ENCODE peak calls at places on chromosomes 2 and 18, in eight cellular contexts. E, P, S, Z, O, V, Q and H are unnamed samples.

GRCh38 chr2:112749755-112750559 is 14.5 kb downstream of the CKAP2L start:
- DNase-seq in Z (peak), S (peak), Q (peak), E (peak), V (peak), P (no peak), O (peak), H (peak)

GRCh38 chr2:198054299-198054698 is 249.9 kb downstream of the PLCL1 start:
- DNase-seq in O (no peak), S (peak), Z (peak), P (no peak), E (no peak), V (no peak), Q (no peak), H (no peak)

GRCh38 chr2:180061085-180061484 is 54.0 kb upstream of the CWC22 start:
- DNase-seq in P (no peak), V (no peak), O (no peak), Q (peak), S (no peak), Z (no peak), E (no peak), H (no peak)

GRCh38 chr2:236092714-236093113 is 75.5 kb downstream of the GBX2 start:
- DNase-seq in Q (no peak), O (no peak), E (no peak), P (no peak), V (no peak), Z (no peak), S (no peak), H (no peak)

GRCh38 chr2:105903051-105903674 is 158.5 kb downstream of the NCK2 start:
- DNase-seq in V (no peak), E (no peak), S (no peak), O (no peak), Q (no peak), Z (no peak), P (no peak), H (no peak)

GRCh38 chr18:46067431-46068007 is 4.5 kb downstream of the PSTPIP2 start:
- DNase-seq in P (no peak), O (no peak), E (no peak), S (no peak), Q (no peak), V (no peak), Z (peak), H (peak)

GRCh38 chr2:105919191-105919811 is 174.6 kb downstream of the NCK2 start:
- DNase-seq in E (no peak), Q (no peak), V (no peak), O (no peak), P (no peak), Z (no peak), S (no peak), H (peak)

GRCh38 chr2:3468296-3468988 is 50.9 kb downstream of the ADI1 start:
- DNase-seq in Q (no peak), S (no peak), O (no peak), V (no peak), Z (no peak), E (no peak), P (no peak), H (no peak)

GRCh38 chr2:25090801-25091200 is 48.9 kb downstream of the EFR3B start:
- DNase-seq in S (no peak), Q (no peak), E (no peak), V (no peak), Z (no peak), P (no peak), O (no peak), H (no peak)

GRCh38 chr2:207867905-207868304 is 98.2 kb upstream of the FZD5 start:
- DNase-seq in E (no peak), Q (no peak), P (no peak), V (no peak), O (no peak), S (no peak), Z (no peak), H (no peak)

GRCh38 chr2:43041661-43042360 is 184.6 kb downstream of the ZFP36L2 start:
- DNase-seq in E (no peak), S (peak), Q (peak), P (no peak), Z (peak), V (peak), O (no peak), H (no peak)

GRCh38 chr2:108542071-108542470 is 7.8 kb downstream of the LIMS1 start:
- DNase-seq in Q (no peak), P (no peak), Z (peak), V (no peak), O (no peak), S (no peak), E (no peak), H (no peak)

GRCh38 chr18:46656326-46657114 is 500 bp downstream of the LOXHD1 start:
- DNase-seq in P (no peak), O (no peak), Q (no peak), E (no peak), Z (no peak), V (no peak), S (no peak), H (no peak)

GRCh38 chr18:79484661-79485621 is 89.2 kb downstream of the NFATC1 start:
- DNase-seq in O (no peak), E (peak), S (no peak), Z (peak), V (peak), P (no peak), Q (no peak), H (peak)

GRCh38 chr2:174322139-174322538 is 12.6 kb upstream of the SP9 start:
- DNase-seq in O (no peak), E (no peak), P (no peak), Z (no peak), Q (no peak), V (no peak), S (no peak), H (no peak)

GRCh38 chr18:7089369-7089768 is 28.2 kb downstream of the LAMA1 start:
- DNase-seq in O (no peak), Q (no peak), P (no peak), V (no peak), S (no peak), Z (no peak), E (no peak), H (no peak)

GRCh38 chr2:85066874-85067351 is 66.3 kb upstream of the TCF7L1 start:
- DNase-seq in O (peak), P (peak), S (peak), Q (peak), E (peak), V (peak), Z (peak), H (peak)

GRCh38 chr2:16413257-16413656 is 252.4 kb downstream of the CYRIA start:
- DNase-seq in P (no peak), V (no peak), O (no peak), S (no peak), Z (no peak), Q (no peak), E (no peak), H (no peak)

GRCh38 chr2:106555053-106555452 is 67.9 kb downstream of the CD8B2 start:
- DNase-seq in E (no peak), P (no peak), Z (no peak), S (no peak), V (no peak), Q (no peak), O (no peak), H (no peak)

GRCh38 chr18:41121116-41121826 is 833.8 kb upstream of the PIK3C3 start:
- DNase-seq in E (no peak), O (no peak), P (no peak), S (no peak), Z (peak), Q (no peak), V (no peak), H (no peak)

GRCh38 chr2:15155959-15156574 is 405.1 kb downstream of the NBAS start:
- DNase-seq in O (no peak), S (peak), E (no peak), Q (no peak), V (no peak), Z (no peak), P (no peak), H (peak)